ENCODE peak calls at places on chromosomes 4 and X, in six cellular contexts. One of them, this sample, is unnamed.
A peak's percentile ranks its signal among the peaks of the same experiment; 100 is the strongest.

GRCh38 chr4:1462768-1463075 is 56.5 kb upstream of the NKX1-1 start:
- DNase-seq in cardiac muscle cell: no peak
- DNase-seq in NCI-H2081: no peak
- DNase-seq in A673: no peak
- DNase-seq in hypothalamus: no peak
- DNase-seq in activated T-cell treated with anti-CD3 and anti-CD28 coated beads for 24 hours: no peak
- DNase-seq in this sample: no peak

GRCh38 chrX:37652053-37652452 is 33.5 kb upstream of the XK start:
- DNase-seq in cardiac muscle cell: no peak
- DNase-seq in NCI-H2081: no peak
- DNase-seq in A673: no peak
- DNase-seq in hypothalamus: no peak
- DNase-seq in activated T-cell treated with anti-CD3 and anti-CD28 coated beads for 24 hours: no peak
- DNase-seq in this sample: no peak

GRCh38 chrX:40581333-40581910 is 652 bp downstream of the ATP6AP2 start:
- DNase-seq in cardiac muscle cell: peak; percentile 24
- DNase-seq in NCI-H2081: no peak
- DNase-seq in A673: peak; percentile 14
- DNase-seq in hypothalamus: no peak
- DNase-seq in activated T-cell treated with anti-CD3 and anti-CD28 coated beads for 24 hours: no peak
- DNase-seq in this sample: no peak

GRCh38 chrX:85836868-85837267 is 210.5 kb downstream of the CHM start:
- DNase-seq in cardiac muscle cell: no peak
- DNase-seq in NCI-H2081: no peak
- DNase-seq in A673: no peak
- DNase-seq in hypothalamus: no peak
- DNase-seq in activated T-cell treated with anti-CD3 and anti-CD28 coated beads for 24 hours: no peak
- DNase-seq in this sample: no peak

GRCh38 chr4:153152453-153153338 is 51.5 kb upstream of the TRIM2 start:
- DNase-seq in cardiac muscle cell: peak; percentile 48
- DNase-seq in NCI-H2081: peak; percentile 36
- DNase-seq in A673: peak; percentile 85
- DNase-seq in hypothalamus: peak; percentile 60
- DNase-seq in activated T-cell treated with anti-CD3 and anti-CD28 coated beads for 24 hours: peak; percentile 54
- DNase-seq in this sample: no peak

GRCh38 chrX:150184487-150184886 is 178.6 kb upstream of the MAMLD1 start:
- DNase-seq in cardiac muscle cell: no peak
- DNase-seq in NCI-H2081: no peak
- DNase-seq in A673: no peak
- DNase-seq in hypothalamus: no peak
- DNase-seq in activated T-cell treated with anti-CD3 and anti-CD28 coated beads for 24 hours: no peak
- DNase-seq in this sample: no peak

GRCh38 chr4:11424000-11424399 is 4.7 kb downstream of the HS3ST1 start:
- DNase-seq in cardiac muscle cell: peak; percentile 75
- DNase-seq in NCI-H2081: no peak
- DNase-seq in A673: peak; percentile 6
- DNase-seq in hypothalamus: peak; percentile 29
- DNase-seq in activated T-cell treated with anti-CD3 and anti-CD28 coated beads for 24 hours: no peak
- DNase-seq in this sample: no peak

GRCh38 chr4:124459922-124460301 is 252.6 kb downstream of the ANKRD50 start:
- DNase-seq in cardiac muscle cell: peak; percentile 70
- DNase-seq in NCI-H2081: no peak
- DNase-seq in A673: peak; percentile 68
- DNase-seq in hypothalamus: no peak
- DNase-seq in activated T-cell treated with anti-CD3 and anti-CD28 coated beads for 24 hours: no peak
- DNase-seq in this sample: no peak

GRCh38 chr4:13990596-13991589 is 363.4 kb upstream of the BOD1L1 start:
- DNase-seq in cardiac muscle cell: peak; percentile 46
- DNase-seq in NCI-H2081: no peak
- DNase-seq in A673: peak; percentile 15
- DNase-seq in hypothalamus: no peak
- DNase-seq in activated T-cell treated with anti-CD3 and anti-CD28 coated beads for 24 hours: no peak
- DNase-seq in this sample: no peak

GRCh38 chr4:168796362-168797106 is 213.5 kb downstream of the CBR4 start:
- DNase-seq in cardiac muscle cell: peak; percentile 76
- DNase-seq in NCI-H2081: no peak
- DNase-seq in A673: no peak
- DNase-seq in hypothalamus: no peak
- DNase-seq in activated T-cell treated with anti-CD3 and anti-CD28 coated beads for 24 hours: no peak
- DNase-seq in this sample: no peak

GRCh38 chr4:121656269-121656641 is 40.5 kb downstream of the ANXA5 start:
- DNase-seq in cardiac muscle cell: peak; percentile 84
- DNase-seq in NCI-H2081: peak; percentile 6
- DNase-seq in A673: peak; percentile 79
- DNase-seq in hypothalamus: peak; percentile 10
- DNase-seq in activated T-cell treated with anti-CD3 and anti-CD28 coated beads for 24 hours: no peak
- DNase-seq in this sample: peak; percentile 7

GRCh38 chr4:165360041-165360782 is 18.6 kb upstream of the CPE start:
- DNase-seq in cardiac muscle cell: peak; percentile 79
- DNase-seq in NCI-H2081: no peak
- DNase-seq in A673: no peak
- DNase-seq in hypothalamus: no peak
- DNase-seq in activated T-cell treated with anti-CD3 and anti-CD28 coated beads for 24 hours: no peak
- DNase-seq in this sample: no peak

GRCh38 chr4:127555106-127555505 is 77.7 kb upstream of the INTU start:
- DNase-seq in cardiac muscle cell: peak; percentile 0
- DNase-seq in NCI-H2081: no peak
- DNase-seq in A673: no peak
- DNase-seq in hypothalamus: no peak
- DNase-seq in activated T-cell treated with anti-CD3 and anti-CD28 coated beads for 24 hours: no peak
- DNase-seq in this sample: no peak

GRCh38 chrX:15686818-15687685 is 22.4 kb upstream of the CLTRN start:
- DNase-seq in cardiac muscle cell: peak; percentile 60
- DNase-seq in NCI-H2081: peak; percentile 54
- DNase-seq in A673: peak; percentile 77
- DNase-seq in hypothalamus: peak; percentile 28
- DNase-seq in activated T-cell treated with anti-CD3 and anti-CD28 coated beads for 24 hours: peak; percentile 35
- DNase-seq in this sample: peak; percentile 2

GRCh38 chr4:73721901-73722300 is 18.5 kb upstream of the CXCL8 start:
- DNase-seq in cardiac muscle cell: no peak
- DNase-seq in NCI-H2081: no peak
- DNase-seq in A673: no peak
- DNase-seq in hypothalamus: no peak
- DNase-seq in activated T-cell treated with anti-CD3 and anti-CD28 coated beads for 24 hours: no peak
- DNase-seq in this sample: no peak

GRCh38 chrX:148601034-148601433 is 100.6 kb downstream of the AFF2 start:
- DNase-seq in cardiac muscle cell: peak; percentile 49
- DNase-seq in NCI-H2081: no peak
- DNase-seq in A673: no peak
- DNase-seq in hypothalamus: no peak
- DNase-seq in activated T-cell treated with anti-CD3 and anti-CD28 coated beads for 24 hours: no peak
- DNase-seq in this sample: no peak

GRCh38 chr4:10521386-10521785 is 64.2 kb upstream of the ZNF518B start:
- DNase-seq in cardiac muscle cell: no peak
- DNase-seq in NCI-H2081: peak; percentile 82
- DNase-seq in A673: no peak
- DNase-seq in hypothalamus: no peak
- DNase-seq in activated T-cell treated with anti-CD3 and anti-CD28 coated beads for 24 hours: no peak
- DNase-seq in this sample: no peak

This sample was measured in thoracic aorta.